ENCODE peak calls at places on chromosomes 12 and 14, in five cellular contexts. C is AG09309, O is WTC11, Y is heart left ventricle, Q is OCI-LY7. S is an unnamed sample.

GRCh38 chr14:80109055-80109454 is 102.2 kb downstream of the DIO2 start:
- DNase-seq in Y (no peak), O (no peak), Q (no peak), C (no peak), S (no peak)

GRCh38 chr12:23770202-23770938 is 179.1 kb downstream of the SOX5 start:
- DNase-seq in Y (no peak), C (no peak), O (no peak), Q (no peak), S (no peak)

GRCh38 chr14:104016873-104017650 is 68.4 kb upstream of the ASPG start:
- DNase-seq in O (no peak), Y (no peak), C (no peak), Q (no peak), S (no peak)

GRCh38 chr14:104445832-104446381 is 133.7 kb upstream of the C14orf180 start:
- DNase-seq in O (no peak), Y (no peak), Q (no peak), C (no peak), S (no peak)

GRCh38 chr12:131865196-131865875 is 29.1 kb upstream of the ULK1 start:
- DNase-seq in Q (no peak), C (no peak), O (no peak), Y (no peak), S (no peak)

GRCh38 chr14:68958553-68958952 is 20.5 kb downstream of the ACTN1 start:
- DNase-seq in Y (peak), C (no peak), O (no peak), Q (no peak), S (no peak)

GRCh38 chr12:113831016-113831415 is 135.1 kb downstream of the RBM19 start:
- DNase-seq in Q (no peak), O (no peak), Y (no peak), C (peak), S (no peak)

GRCh38 chr12:51392556-51393237 is 1.5 kb upstream of the GALNT6 start:
- DNase-seq in O (peak), Q (no peak), C (no peak), Y (no peak), S (no peak)

GRCh38 chr14:69475194-69475818 is 9.2 kb upstream of the PLEKHD1 start:
- DNase-seq in O (no peak), Y (no peak), Q (peak), C (no peak), S (no peak)

GRCh38 chr12:100331871-100332270 is 25.0 kb upstream of the SLC17A8 start:
- DNase-seq in C (no peak), O (no peak), Q (no peak), Y (no peak), S (no peak)

GRCh38 chr12:48946206-48946605 is 11.1 kb downstream of the ARF3 start:
- DNase-seq in Y (no peak), C (no peak), O (no peak), Q (no peak), S (no peak)

GRCh38 chr12:130301577-130301976 is 36.1 kb upstream of the PIWIL1 start:
- DNase-seq in Y (no peak), O (no peak), Q (no peak), C (no peak), S (no peak)

GRCh38 chr14:104237651-104238423 is 99.5 kb downstream of the KIF26A start:
- DNase-seq in Y (no peak), C (no peak), Q (no peak), O (no peak), S (no peak)

GRCh38 chr12:54935235-54935951 is 49.2 kb downstream of the TESPA1 start:
- DNase-seq in Q (peak), O (no peak), C (peak), Y (no peak), S (no peak)

GRCh38 chr12:64400041-64400440 is 4.2 kb upstream of the XPOT start:
- DNase-seq in Q (no peak), O (no peak), C (no peak), Y (no peak), S (no peak)

GRCh38 chr12:106106892-106107291 is 31.9 kb downstream of the NUAK1 start:
- DNase-seq in O (no peak), Y (no peak), C (no peak), Q (no peak), S (peak)

GRCh38 chr12:7933255-7933726 is 2.7 kb downstream of the SLC2A3 start:
- DNase-seq in Y (peak), O (peak), C (peak), Q (peak), S (peak)

GRCh38 chr12:92065018-92065499 is 80.6 kb downstream of the BTG1 start:
- DNase-seq in Q (peak), Y (no peak), O (no peak), C (no peak), S (no peak)

GRCh38 chr14:61753631-61754030 is 8.6 kb upstream of the SNAPC1 start:
- DNase-seq in Q (peak), C (no peak), Y (no peak), O (no peak), S (no peak)

GRCh38 chr14:105999361-106000028 is 473.1 kb downstream of the TMEM121 start:
- DNase-seq in C (no peak), Q (no peak), O (peak), Y (peak), S (no peak)

GRCh38 chr14:89912667-89913211 is 41.8 kb downstream of the EFCAB11 start:
- DNase-seq in O (no peak), C (peak), Y (no peak), Q (no peak), S (no peak)

GRCh38 chr14:60734465-60735242 is at the start of gene MNAT1:
- DNase-seq in C (peak), Y (peak), O (peak), Q (peak), S (peak)

GRCh38 chr14:82449926-82450325 is 916.3 kb upstream of the SEL1L start:
- DNase-seq in O (no peak), C (no peak), Y (no peak), Q (no peak), S (no peak)

GRCh38 chr14:20278414-20278813 is 27.3 kb downstream of the TTC5 start:
- DNase-seq in C (no peak), Q (no peak), Y (peak), O (no peak), S (no peak)

GRCh38 chr14:48563465-48563864 is 888.1 kb upstream of the MDGA2 start:
- DNase-seq in Q (no peak), Y (no peak), C (no peak), O (no peak), S (no peak)

GRCh38 chr14:56367416-56367815 is 212.2 kb upstream of the TMEM260 start:
- DNase-seq in Q (no peak), O (no peak), Y (no peak), C (no peak), S (no peak)

GRCh38 chr14:102857444-102857843 is 65.0 kb upstream of the AMN start:
- DNase-seq in Q (no peak), C (no peak), O (no peak), Y (no peak), S (no peak)

GRCh38 chr12:32148372-32148771 is 41.7 kb downstream of the BICD1 start:
- DNase-seq in Y (no peak), Q (no peak), C (peak), O (no peak), S (no peak)

GRCh38 chr14:24334431-24335271 is at the start of gene ADCY4:
- DNase-seq in O (peak), C (no peak), Q (no peak), Y (peak), S (peak)

GRCh38 chr12:6734506-6735082 is 10.7 kb downstream of the COPS7A start:
- DNase-seq in Y (no peak), O (no peak), Q (no peak), C (no peak), S (no peak)

GRCh38 chr12:1046727-1047126 is 55.7 kb downstream of the ERC1 start:
- DNase-seq in C (no peak), Y (no peak), Q (no peak), O (no peak), S (no peak)

GRCh38 chr12:1044697-1045096 is 53.7 kb downstream of the ERC1 start:
- DNase-seq in C (peak), Q (no peak), O (no peak), Y (no peak), S (no peak)

DNA sequence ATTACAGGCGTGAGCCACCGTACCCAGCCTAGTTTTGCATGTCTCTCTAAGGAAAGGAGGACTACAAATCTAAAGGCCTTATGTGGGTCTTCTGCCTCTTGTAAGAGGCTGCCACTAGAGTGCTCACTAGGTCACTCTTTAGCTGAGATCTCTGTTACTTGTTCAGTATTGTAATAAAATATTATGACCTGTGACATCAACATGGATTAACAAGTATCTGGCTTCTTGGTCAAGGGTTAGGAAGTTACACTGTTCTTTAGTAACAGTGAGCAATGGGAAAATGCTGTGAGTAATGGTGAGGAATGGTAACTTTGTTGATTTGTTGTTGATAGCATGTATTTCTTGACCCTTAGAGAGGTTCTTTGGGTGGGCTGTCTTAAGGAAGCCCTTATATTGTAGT is 50.5 kb downstream of the ERC1 start:
- DNase-seq in O (no peak), Q (no peak), Y (no peak), C (no peak), S (no peak)
- TF ChIP-seq CTCF in O (no peak), Q (no peak), Y (no peak), C (no peak), S (no peak)

DNA sequence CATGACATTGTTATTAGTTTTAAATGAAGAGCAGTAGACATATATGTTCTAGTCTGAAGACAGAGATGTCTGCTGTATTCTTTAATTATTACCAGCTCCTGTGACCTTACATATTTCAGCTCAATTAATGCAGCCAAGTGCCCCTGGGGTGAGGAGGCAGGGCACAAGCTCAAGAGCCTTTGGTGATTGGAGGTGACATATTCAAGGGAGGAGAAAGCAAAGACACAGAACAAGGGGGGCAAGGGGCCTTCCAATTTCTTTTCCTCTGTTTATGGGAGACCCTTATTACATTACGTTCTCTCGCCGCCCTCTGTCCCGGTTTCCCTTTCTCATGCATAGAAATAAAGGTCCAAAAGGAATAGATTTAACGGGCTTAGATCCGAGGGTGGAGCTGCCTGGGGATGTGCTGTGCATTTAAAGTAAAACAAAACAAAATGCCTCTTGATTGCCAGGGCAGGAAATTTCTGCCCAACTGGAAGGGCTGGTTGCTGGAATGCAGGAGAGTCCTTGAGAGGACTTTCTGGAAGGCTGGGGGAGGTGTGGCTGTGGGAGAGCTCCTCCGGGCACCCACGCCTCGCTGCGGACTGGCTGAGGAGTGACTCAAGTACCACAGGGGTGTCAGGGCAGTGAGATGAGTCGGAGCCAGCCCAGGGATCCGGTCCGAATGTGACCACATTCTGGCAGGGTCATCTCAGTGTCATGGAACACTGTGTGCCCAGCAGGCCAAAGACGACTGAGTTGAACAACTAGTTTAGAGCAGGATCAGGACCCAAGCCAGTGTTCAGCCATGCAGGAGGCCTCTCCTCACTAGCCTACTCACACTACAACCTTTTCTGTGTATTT is 32.1 kb upstream of the GSG1 start:
- DNase-seq in O (peak), Q (no peak), C (peak), Y (peak), S (no peak)
- TF ChIP-seq CTCF in O (no peak), Q (no peak), C (peak), Y (no peak), S (no peak)

GRCh38 chr12:123073962-123074801 is 76.7 kb downstream of the PITPNM2 start:
- DNase-seq in Q (no peak), Y (no peak), O (no peak), C (no peak), S (no peak)

GRCh38 chr12:123075092-123075491 is 75.8 kb downstream of the PITPNM2 start:
- DNase-seq in Y (no peak), O (no peak), C (no peak), Q (no peak), S (no peak)

GRCh38 chr12:123077298-123078113 is 73.4 kb downstream of the PITPNM2 start:
- DNase-seq in Q (no peak), Y (no peak), C (no peak), O (no peak), S (no peak)

GRCh38 chr12:123076604-123077297 is 74.1 kb downstream of the PITPNM2 start:
- DNase-seq in O (no peak), Q (no peak), Y (no peak), C (no peak), S (no peak)

GRCh38 chr12:123075591-123076171 is 75.2 kb downstream of the PITPNM2 start:
- DNase-seq in Y (no peak), O (peak), Q (peak), C (no peak), S (no peak)
- TF ChIP-seq CTCF in Y (no peak), O (no peak), Q (peak), C (peak), S (no peak)

GRCh38 chr12:12813120-12814101 is at the start of gene DDX47:
- DNase-seq in C (peak), Y (peak), Q (peak), O (peak), S (peak)
- TF ChIP-seq CTCF in C (peak), Y (peak), Q (peak), O (peak), S (peak)

S was measured in endothelial cell.